ENCODE peak calls at places on chromosome 4, in five cellular contexts. One of them, this sample, is unnamed.

GRCh38 chr4:185479507-185479971 is 8.0 kb upstream of the CCDC110 start:
- DNase-seq in MM.1S: peak
- DNase-seq in GM23338: no peak
- DNase-seq in neural progenitor cell: no peak
- DNase-seq in GM23248: no peak
- DNase-seq in this sample: no peak

GRCh38 chr4:129603241-129603931 is 507.4 kb downstream of the C4orf33 start:
- DNase-seq in MM.1S: no peak
- DNase-seq in GM23338: no peak
- DNase-seq in neural progenitor cell: no peak
- DNase-seq in GM23248: no peak
- DNase-seq in this sample: no peak

GRCh38 chr4:26131711-26132110 is 189.1 kb upstream of the RBPJ start:
- DNase-seq in MM.1S: no peak
- DNase-seq in GM23338: no peak
- DNase-seq in neural progenitor cell: no peak
- DNase-seq in GM23248: no peak
- DNase-seq in this sample: no peak

GRCh38 chr4:66930216-66930615 is 615.1 kb downstream of the CENPC start:
- DNase-seq in MM.1S: no peak
- DNase-seq in GM23338: no peak
- DNase-seq in neural progenitor cell: no peak
- DNase-seq in GM23248: no peak
- DNase-seq in this sample: no peak

GRCh38 chr4:528296-528695 is 29.3 kb downstream of the PIGG start:
- DNase-seq in MM.1S: no peak
- DNase-seq in GM23338: no peak
- DNase-seq in neural progenitor cell: no peak
- DNase-seq in GM23248: no peak
- DNase-seq in this sample: no peak

GRCh38 chr4:140152015-140152703 is 1.8 kb downstream of the MAML3 start:
- DNase-seq in MM.1S: peak
- DNase-seq in GM23338: peak
- DNase-seq in neural progenitor cell: peak
- DNase-seq in GM23248: peak
- DNase-seq in this sample: peak

GRCh38 chr4:117771647-117772337 is 262.5 kb upstream of the NDST3 start:
- DNase-seq in MM.1S: no peak
- DNase-seq in GM23338: peak
- DNase-seq in neural progenitor cell: peak
- DNase-seq in GM23248: no peak
- DNase-seq in this sample: no peak

GRCh38 chr4:33996075-33996718 is 2248.1 kb downstream of the ARAP2 start:
- DNase-seq in MM.1S: no peak
- DNase-seq in GM23338: peak
- DNase-seq in neural progenitor cell: no peak
- DNase-seq in GM23248: peak
- DNase-seq in this sample: no peak

GRCh38 chr4:144666539-144667175 is 20.7 kb downstream of the HHIP start:
- DNase-seq in MM.1S: no peak
- DNase-seq in GM23338: no peak
- DNase-seq in neural progenitor cell: no peak
- DNase-seq in GM23248: peak
- DNase-seq in this sample: no peak

GRCh38 chr4:90081432-90082195 is 45.6 kb upstream of the CCSER1 start:
- DNase-seq in MM.1S: no peak
- DNase-seq in GM23338: peak
- DNase-seq in neural progenitor cell: no peak
- DNase-seq in GM23248: no peak
- DNase-seq in this sample: no peak

GRCh38 chr4:167282171-167282864 is 48.0 kb upstream of the SPOCK3 start:
- DNase-seq in MM.1S: no peak
- DNase-seq in GM23338: no peak
- DNase-seq in neural progenitor cell: no peak
- DNase-seq in GM23248: no peak
- DNase-seq in this sample: no peak

GRCh38 chr4:75686346-75686745 is 13.1 kb upstream of the G3BP2 start:
- DNase-seq in MM.1S: no peak
- DNase-seq in GM23338: no peak
- DNase-seq in neural progenitor cell: no peak
- DNase-seq in GM23248: peak
- DNase-seq in this sample: no peak

GRCh38 chr4:143026459-143027170 is 158.1 kb upstream of the USP38 start:
- DNase-seq in MM.1S: no peak
- DNase-seq in GM23338: no peak
- DNase-seq in neural progenitor cell: no peak
- DNase-seq in GM23248: peak
- DNase-seq in this sample: no peak

GRCh38 chr4:18981234-18981615 is 959.7 kb upstream of the LCORL start:
- DNase-seq in MM.1S: peak
- DNase-seq in GM23338: no peak
- DNase-seq in neural progenitor cell: no peak
- DNase-seq in GM23248: no peak
- DNase-seq in this sample: no peak

GRCh38 chr4:76535603-76536380 is 100.8 kb downstream of the SHROOM3 start:
- DNase-seq in MM.1S: no peak
- DNase-seq in GM23338: no peak
- DNase-seq in neural progenitor cell: no peak
- DNase-seq in GM23248: peak
- DNase-seq in this sample: no peak

GRCh38 chr4:104989363-104989762 is 157.3 kb upstream of the TET2 start:
- DNase-seq in MM.1S: no peak
- DNase-seq in GM23338: no peak
- DNase-seq in neural progenitor cell: no peak
- DNase-seq in GM23248: no peak
- DNase-seq in this sample: no peak

GRCh38 chr4:158003212-158003611 is 169.6 kb downstream of the GASK1B start:
- DNase-seq in MM.1S: no peak
- DNase-seq in GM23338: no peak
- DNase-seq in neural progenitor cell: no peak
- DNase-seq in GM23248: no peak
- DNase-seq in this sample: no peak

DNA sequence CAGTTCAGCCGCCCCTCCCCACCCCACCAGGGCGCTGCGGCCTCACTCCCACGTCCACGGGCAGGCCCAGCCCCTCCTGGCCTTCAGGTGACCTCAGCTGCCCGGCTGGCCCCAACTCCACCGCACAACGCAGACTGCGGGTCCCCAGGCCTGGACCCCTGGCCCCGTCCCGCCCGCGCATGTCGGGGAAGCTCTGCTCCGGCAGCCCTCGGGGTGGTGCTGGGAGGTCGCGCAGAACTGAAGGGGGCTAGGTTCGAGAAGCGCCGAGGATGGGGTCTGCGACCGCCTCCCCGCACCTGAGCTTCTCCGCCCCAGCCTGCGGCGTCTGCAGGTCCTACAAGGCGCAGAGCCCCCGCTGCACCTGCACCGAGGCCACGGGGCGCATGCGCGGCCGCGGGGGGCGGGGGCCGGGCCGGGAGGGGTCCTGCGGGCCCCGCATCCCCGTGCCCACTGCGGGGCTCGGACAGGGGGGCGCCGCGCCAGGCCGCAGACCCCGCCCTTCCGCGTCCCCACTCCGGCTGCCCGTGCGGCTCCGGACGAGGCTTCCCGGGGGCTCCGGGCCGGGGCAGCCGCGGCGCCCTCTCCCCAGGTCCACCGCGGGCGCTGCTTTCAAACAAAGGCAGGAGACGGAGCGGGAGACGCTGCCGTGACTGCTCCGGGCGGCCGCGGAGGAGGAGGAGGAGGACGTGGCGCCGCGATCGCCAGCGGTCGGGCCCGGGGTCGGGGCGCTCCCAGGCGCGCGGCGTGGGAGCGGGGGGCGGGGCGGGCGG is 678 bp upstream of the NAT8L start:
- DNase-seq in MM.1S: no peak
- DNase-seq in GM23338: peak
- DNase-seq in neural progenitor cell: peak
- DNase-seq in GM23248: peak
- DNase-seq in this sample: peak
- TF ChIP-seq EZH2 in MM.1S: no peak
- TF ChIP-seq EZH2 in GM23338: no peak
- TF ChIP-seq EZH2 in neural progenitor cell: peak
- TF ChIP-seq EZH2 in GM23248: no peak
- TF ChIP-seq EZH2 in this sample: peak

GRCh38 chr4:122548886-122549630 is 71.8 kb downstream of the IL21 start:
- DNase-seq in MM.1S: no peak
- DNase-seq in GM23338: peak
- DNase-seq in neural progenitor cell: no peak
- DNase-seq in GM23248: no peak
- DNase-seq in this sample: no peak
- H3K4me2 ChIP-seq in MM.1S: no peak
- H3K4me2 ChIP-seq in GM23338: peak
- H3K4me2 ChIP-seq in neural progenitor cell: no peak
- H3K4me2 ChIP-seq in GM23248: no peak
- H3K4me2 ChIP-seq in this sample: no peak

DNA sequence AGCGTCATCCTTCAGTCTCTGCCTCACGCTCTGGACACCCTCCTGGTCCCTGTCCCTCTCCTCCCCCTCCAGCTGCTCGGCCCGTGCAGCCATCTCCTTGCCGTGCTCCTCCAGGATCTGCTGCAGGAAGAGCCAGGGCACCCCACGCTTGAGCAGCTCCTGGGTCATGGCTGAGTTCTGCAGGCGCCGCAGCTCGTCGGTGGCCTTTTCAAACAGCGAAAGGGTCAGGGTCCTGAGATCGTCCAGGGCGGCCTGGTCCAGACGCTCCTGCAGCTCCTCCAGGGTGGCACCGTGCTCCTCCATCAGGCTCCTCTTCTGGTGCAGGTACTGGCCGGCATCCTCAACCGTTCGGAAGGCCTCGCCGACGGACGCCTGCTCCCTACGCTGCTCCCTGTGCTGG is 85.8 kb downstream of the EVC2 start:
- DNase-seq in MM.1S: no peak
- DNase-seq in GM23338: no peak
- DNase-seq in neural progenitor cell: no peak
- DNase-seq in GM23248: no peak
- DNase-seq in this sample: no peak
- TF ChIP-seq EZH2phosphoT487 in MM.1S: no peak
- TF ChIP-seq EZH2phosphoT487 in GM23338: no peak
- TF ChIP-seq EZH2phosphoT487 in neural progenitor cell: no peak
- TF ChIP-seq EZH2phosphoT487 in GM23248: no peak
- TF ChIP-seq EZH2phosphoT487 in this sample: no peak

GRCh38 chr4:112514079-112514448 is 1.9 kb downstream of the NEUROG2 start:
- DNase-seq in MM.1S: peak
- DNase-seq in GM23338: peak
- DNase-seq in neural progenitor cell: peak
- DNase-seq in GM23248: no peak
- DNase-seq in this sample: no peak
- TF ChIP-seq EZH2 in MM.1S: no peak
- TF ChIP-seq EZH2 in GM23338: no peak
- TF ChIP-seq EZH2 in neural progenitor cell: peak
- TF ChIP-seq EZH2 in GM23248: no peak
- TF ChIP-seq EZH2 in this sample: no peak

GRCh38 chr4:53499791-53500190 is 91.5 kb downstream of the LNX1 start:
- DNase-seq in MM.1S: no peak
- DNase-seq in GM23338: no peak
- DNase-seq in neural progenitor cell: no peak
- DNase-seq in GM23248: no peak
- DNase-seq in this sample: no peak
- H3K4me2 ChIP-seq in MM.1S: no peak
- H3K4me2 ChIP-seq in GM23338: no peak
- H3K4me2 ChIP-seq in neural progenitor cell: no peak
- H3K4me2 ChIP-seq in GM23248: no peak
- H3K4me2 ChIP-seq in this sample: no peak

GRCh38 chr4:163003979-163004378 is 162.7 kb downstream of the NAF1 start:
- DNase-seq in MM.1S: no peak
- DNase-seq in GM23338: peak
- DNase-seq in neural progenitor cell: no peak
- DNase-seq in GM23248: no peak
- DNase-seq in this sample: no peak
- TF ChIP-seq EZH2phosphoT487 in MM.1S: no peak
- TF ChIP-seq EZH2phosphoT487 in GM23338: no peak
- TF ChIP-seq EZH2phosphoT487 in neural progenitor cell: no peak
- TF ChIP-seq EZH2phosphoT487 in GM23248: no peak
- TF ChIP-seq EZH2phosphoT487 in this sample: no peak